ENCODE peak calls at places on chromosomes 1 and 21, in six cellular contexts. M is tibial nerve, R is esophagus muscularis mucosa, N is heart right ventricle, W is cardiac muscle cell, S is tibial artery. P is an unnamed sample. For H3K9me3 and H3K27me3, the result is how much of the 10 kb centered on the place peaks cover.

GRCh38 chr1:24472527-24473251 is 29.9 kb upstream of the RCAN3 start:
- DNase-seq in M (no peak), R (no peak), N (no peak), W (no peak), S (no peak), P (no peak)

GRCh38 chr1:209844695-209845404 is 17.1 kb downstream of the UTP25 start:
- DNase-seq in M (no peak), R (peak), N (no peak), W (no peak), S (no peak), P (no peak)

GRCh38 chr1:56755911-56756310 is 63.3 kb downstream of the FYB2 start:
- DNase-seq in M (no peak), R (no peak), N (no peak), W (no peak), S (no peak), P (no peak)

GRCh38 chr1:77021637-77022036 is 154.4 kb downstream of the ST6GALNAC5 start:
- DNase-seq in M (no peak), R (no peak), N (no peak), W (no peak), S (no peak), P (no peak)

GRCh38 chr1:226873771-226874578 is 3.6 kb downstream of the PSEN2 start:
- DNase-seq in M (no peak), R (peak), N (no peak), W (no peak), S (no peak), P (no peak)

GRCh38 chr1:237152506-237153335 is 110.7 kb downstream of the RYR2 start:
- DNase-seq in M (no peak), R (no peak), N (no peak), W (no peak), S (no peak), P (no peak)

GRCh38 chr1:39645411-39646043 is 6.1 kb upstream of the HEYL start:
- DNase-seq in M (no peak), R (no peak), N (no peak), W (no peak), S (no peak), P (no peak)

GRCh38 chr1:161082996-161083742 is 6.2 kb downstream of the NECTIN4 start:
- DNase-seq in M (peak), R (no peak), N (no peak), W (no peak), S (peak), P (peak)

GRCh38 chr1:239011382-239011781 is 375.0 kb upstream of the CHRM3 start:
- DNase-seq in M (no peak), R (no peak), N (no peak), W (no peak), S (no peak), P (no peak)

GRCh38 chr21:15592271-15592860 is 137.4 kb upstream of the USP25 start:
- DNase-seq in M (peak), R (no peak), N (no peak), W (peak), S (no peak), P (peak)

GRCh38 chr1:77976433-77977076 is 2.3 kb downstream of the FUBP1 start:
- DNase-seq in M (no peak), R (no peak), N (no peak), W (no peak), S (no peak), P (no peak)

GRCh38 chr1:93845554-93846150 is 33.4 kb downstream of the DNTTIP2 start:
- DNase-seq in M (no peak), R (peak), N (peak), W (no peak), S (no peak), P (peak)

GRCh38 chr1:220325306-220325995 is 53.2 kb upstream of the RAB3GAP2 start:
- DNase-seq in M (no peak), R (peak), N (no peak), W (no peak), S (no peak), P (no peak)

GRCh38 chr21:25561668-25562641 is 45.3 kb downstream of the MRPL39 start:
- DNase-seq in M (peak), R (no peak), N (peak), W (peak), S (peak), P (peak)

GRCh38 chr1:197909346-197909745 is 6.9 kb downstream of the C1orf53 start:
- DNase-seq in M (no peak), R (no peak), N (no peak), W (no peak), S (no peak), P (no peak)

GRCh38 chr1:226983247-226983997 is 43.3 kb downstream of the COQ8A start:
- DNase-seq in M (no peak), R (no peak), N (no peak), W (no peak), S (no peak), P (no peak)

GRCh38 chr1:231233735-231234417 is 7.1 kb upstream of the GNPAT start:
- DNase-seq in M (no peak), R (no peak), N (no peak), W (no peak), S (no peak), P (no peak)

GRCh38 chr1:44924835-44925464 is 61.4 kb downstream of the EIF2B3 start:
- DNase-seq in M (no peak), R (no peak), N (no peak), W (no peak), S (no peak), P (peak)

GRCh38 chr1:19325958-19326747 is 14.0 kb downstream of the SLC66A1 start:
- DNase-seq in M (no peak), R (no peak), N (no peak), W (no peak), S (no peak), P (no peak)

GRCh38 chr1:20555025-20555757 is 2.8 kb downstream of the FAM43B start:
- DNase-seq in M (no peak), R (no peak), N (peak), W (no peak), S (no peak), P (no peak)

GRCh38 chr1:200027264-200027823 is at the start of gene NR5A2:
- DNase-seq in M (no peak), R (no peak), N (no peak), W (no peak), S (no peak), P (no peak)

GRCh38 chr1:145985129-145985501 is 11.3 kb downstream of the TXNIP start:
- DNase-seq in M (no peak), R (no peak), N (no peak), W (no peak), S (peak), P (no peak)

GRCh38 chr1:26094677-26095383 is 16.8 kb upstream of the PDIK1L start:
- DNase-seq in M (peak), R (no peak), N (peak), W (peak), S (peak), P (no peak)

GRCh38 chr1:89069955-89070354 is 4.9 kb upstream of the GBP1 start:
- DNase-seq in M (no peak), R (no peak), N (no peak), W (no peak), S (no peak), P (no peak)

GRCh38 chr1:227540170-227541098 is 22.9 kb upstream of the ZNF678 start:
- DNase-seq in M (no peak), R (no peak), N (no peak), W (no peak), S (no peak), P (no peak)

GRCh38 chr1:46202975-46203737 is at the start of gene LURAP1:
- DNase-seq in M (peak), R (no peak), N (peak), W (peak), S (peak), P (no peak)

GRCh38 chr1:96931136-96931535 is 209.6 kb downstream of the PTBP2 start:
- DNase-seq in M (no peak), R (no peak), N (no peak), W (no peak), S (no peak), P (no peak)

GRCh38 chr21:25214676-25215075 is 392.6 kb downstream of the MRPL39 start:
- DNase-seq in M (no peak), R (no peak), N (no peak), W (no peak), S (no peak), P (no peak)

GRCh38 chr1:185409345-185409744 is 92.3 kb upstream of the IVNS1ABP start:
- DNase-seq in M (no peak), R (no peak), N (no peak), W (no peak), S (no peak), P (no peak)

GRCh38 chr1:207031016-207031415 is 1.5 kb downstream of the C1orf116 start:
- DNase-seq in M (no peak), R (no peak), N (no peak), W (no peak), S (no peak), P (no peak)

GRCh38 chr1:207028884-207029283 is 3.7 kb downstream of the C1orf116 start:
- DNase-seq in M (no peak), R (no peak), N (no peak), W (no peak), S (no peak), P (no peak)

GRCh38 chr1:207031632-207032258 is 811 bp downstream of the C1orf116 start:
- DNase-seq in M (no peak), R (no peak), N (no peak), W (no peak), S (no peak), P (no peak)

GRCh38 chr1:207029991-207030521 is 2.5 kb downstream of the C1orf116 start:
- DNase-seq in M (no peak), R (no peak), N (no peak), W (no peak), S (no peak), P (no peak)

DNA sequence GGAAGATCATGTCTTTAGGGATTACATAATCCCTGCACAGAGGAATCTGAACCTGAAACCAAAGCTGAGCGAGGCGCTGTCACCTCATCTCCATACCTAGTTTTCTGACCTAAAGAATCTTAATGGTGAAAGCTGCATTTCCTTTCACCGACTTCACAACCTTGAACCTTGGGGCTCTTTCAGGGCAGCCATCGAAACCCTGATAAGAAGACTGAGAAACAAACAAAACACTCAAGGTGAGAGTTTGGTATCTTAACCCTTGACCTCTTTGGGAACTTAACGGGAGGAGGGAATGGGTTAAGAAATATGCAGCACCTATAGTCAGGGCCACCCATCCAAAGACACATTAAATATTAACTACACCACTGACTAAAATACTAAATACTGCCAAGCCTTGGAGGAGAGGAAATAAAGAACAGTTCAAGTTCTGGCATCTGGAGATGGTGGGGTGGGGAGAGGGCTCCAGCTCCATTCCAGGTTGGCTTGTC is 2.0 kb downstream of the C1orf116 start:
- DNase-seq in M (no peak), R (no peak), N (no peak), W (no peak), S (no peak), P (no peak)
- H3K4me3 ChIP-seq in M (no peak), R (no peak), N (no peak), W (no peak), S (no peak), P (no peak)

GRCh38 chr1:2920421-2921015 is 100.7 kb upstream of the ACTRT2 start:
- DNase-seq in M (no peak), R (no peak), N (no peak), W (no peak), S (no peak), P (no peak)
- H3K9me3 ChIP-seq in M (under half), R (under half), N (under half), W (under half), S (under half), P (half or more)

GRCh38 chr1:14543191-14543849 is 55.2 kb upstream of the KAZN start:
- DNase-seq in M (no peak), R (no peak), N (no peak), W (no peak), S (no peak), P (no peak)
- H3K27me3 ChIP-seq in M (under half), R (under half), N (under half), W (under half), S (under half), P (under half)

GRCh38 chr1:203467550-203467921 is 8.1 kb upstream of the PRELP start:
- DNase-seq in M (peak), R (no peak), N (peak), W (no peak), S (peak), P (no peak)
- H3K4me3 ChIP-seq in M (no peak), R (no peak), N (no peak), W (no peak), S (no peak), P (no peak)

GRCh38 chr1:2978691-2979190 is 42.5 kb upstream of the ACTRT2 start:
- DNase-seq in M (no peak), R (no peak), N (no peak), W (no peak), S (no peak), P (no peak)
- H3K9me3 ChIP-seq in M (under half), R (under half), N (under half), W (under half), S (under half), P (half or more)

DNA sequence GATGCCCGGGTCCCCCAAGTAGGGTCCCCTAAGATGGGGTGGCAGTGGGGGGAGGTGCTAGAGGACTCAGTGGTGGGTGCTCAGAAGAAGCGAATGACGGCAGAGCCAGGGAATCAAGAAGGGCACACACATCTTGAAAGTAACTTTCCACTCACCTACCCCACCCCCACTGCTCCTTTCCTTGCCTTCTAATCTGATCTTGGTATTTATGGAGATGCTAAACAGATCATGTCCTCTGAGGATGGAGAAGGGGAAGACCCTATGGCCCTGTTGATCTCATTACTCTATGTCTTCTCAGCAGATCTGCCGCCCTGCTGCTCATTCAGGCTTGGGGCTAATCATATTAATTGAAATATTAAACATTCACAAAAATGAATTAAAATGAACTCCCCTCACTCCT is 2.1 kb upstream of the CELF3 start:
- DNase-seq in M (no peak), R (no peak), N (no peak), W (no peak), S (no peak), P (no peak)
- H3K27me3 ChIP-seq in M (under half), R (under half), N (half or more), W (under half), S (under half), P (half or more)

P was measured in AG04450.